ENCODE peak calls at places on chromosomes 16 and 17, in seven cellular contexts. L, E, D, A, U, P and X are unnamed samples.
A peak's percentile ranks its signal among the peaks of the same experiment; 100 is the strongest.

GRCh38 chr17:53490447-53490968 is 332.2 kb upstream of the KIF2B start:
- DNase-seq in L (no peak), E (no peak), D (no peak), A (no peak), U (no peak), P (no peak), X (no peak)

GRCh38 chr16:66617010-66617434 is 12.5 kb downstream of the CMTM3 start:
- DNase-seq in L (no peak), E (no peak), D (no peak), A (peak; percentile 61), U (no peak), P (no peak), X (no peak)

GRCh38 chr16:64627781-64628180 is 494.1 kb downstream of the CDH11 start:
- DNase-seq in L (no peak), E (no peak), D (no peak), A (no peak), U (no peak), P (no peak), X (no peak)

GRCh38 chr17:10149573-10150399 is 48.6 kb downstream of the GAS7 start:
- DNase-seq in L (no peak), E (no peak), D (peak; percentile 46), A (no peak), U (no peak), P (peak; percentile 68), X (no peak)

GRCh38 chr17:42287305-42288077 is 807 bp upstream of the STAT5A start:
- DNase-seq in L (peak; percentile 33), E (no peak), D (no peak), A (no peak), U (peak; percentile 41), P (peak; percentile 40), X (no peak)

GRCh38 chr17:76142044-76143041 is 1.3 kb upstream of the FOXJ1 start:
- DNase-seq in L (no peak), E (no peak), D (no peak), A (no peak), U (peak; percentile 50), P (no peak), X (no peak)

GRCh38 chr16:11380836-11381235 is 35.6 kb downstream of the RMI2 start:
- DNase-seq in L (no peak), E (no peak), D (no peak), A (no peak), U (no peak), P (no peak), X (no peak)

GRCh38 chr17:73293480-73293911 is 18.3 kb downstream of the CDC42EP4 start:
- DNase-seq in L (no peak), E (no peak), D (peak; percentile 78), A (no peak), U (peak; percentile 22), P (no peak), X (peak; percentile 90)

GRCh38 chr17:41678907-41679739 is 9.6 kb upstream of the EIF1 start:
- DNase-seq in L (peak; percentile 69), E (no peak), D (no peak), A (no peak), U (no peak), P (peak; percentile 84), X (peak; percentile 36)

GRCh38 chr17:76593338-76593737 is 7.7 kb upstream of the ST6GALNAC2 start:
- DNase-seq in L (no peak), E (no peak), D (peak; percentile 74), A (no peak), U (no peak), P (no peak), X (no peak)

GRCh38 chr16:28984619-28985135 is at the start of gene LAT:
- DNase-seq in L (no peak), E (no peak), D (no peak), A (no peak), U (no peak), P (no peak), X (no peak)

GRCh38 chr17:3532859-3533142 is 24.8 kb downstream of the TRPV3 start:
- DNase-seq in L (no peak), E (no peak), D (no peak), A (no peak), U (no peak), P (no peak), X (no peak)

GRCh38 chr16:19659554-19659953 is 58.5 kb downstream of the KNOP1 start:
- DNase-seq in L (no peak), E (no peak), D (no peak), A (no peak), U (no peak), P (no peak), X (no peak)

GRCh38 chr16:47664653-47665325 is 203.7 kb downstream of the PHKB start:
- DNase-seq in L (no peak), E (no peak), D (no peak), A (peak; percentile 52), U (no peak), P (no peak), X (no peak)
- TF ChIP-seq JUND in L (no peak), E (no peak), D (no peak), A (no peak), U (no peak), P (no peak), X (no peak)

GRCh38 chr17:78454346-78454745 is 75.9 kb downstream of the PGS1 start:
- DNase-seq in L (no peak), E (no peak), D (no peak), A (no peak), U (no peak), P (no peak), X (no peak)
- TF ChIP-seq JUND in L (no peak), E (no peak), D (no peak), A (no peak), U (no peak), P (no peak), X (no peak)

GRCh38 chr17:8013731-8014557 is 11.5 kb downstream of the GUCY2D start:
- DNase-seq in L (no peak), E (no peak), D (no peak), A (no peak), U (no peak), P (no peak), X (no peak)
- TF ChIP-seq JUND in L (no peak), E (no peak), D (no peak), A (no peak), U (no peak), P (no peak), X (no peak)

DNA sequence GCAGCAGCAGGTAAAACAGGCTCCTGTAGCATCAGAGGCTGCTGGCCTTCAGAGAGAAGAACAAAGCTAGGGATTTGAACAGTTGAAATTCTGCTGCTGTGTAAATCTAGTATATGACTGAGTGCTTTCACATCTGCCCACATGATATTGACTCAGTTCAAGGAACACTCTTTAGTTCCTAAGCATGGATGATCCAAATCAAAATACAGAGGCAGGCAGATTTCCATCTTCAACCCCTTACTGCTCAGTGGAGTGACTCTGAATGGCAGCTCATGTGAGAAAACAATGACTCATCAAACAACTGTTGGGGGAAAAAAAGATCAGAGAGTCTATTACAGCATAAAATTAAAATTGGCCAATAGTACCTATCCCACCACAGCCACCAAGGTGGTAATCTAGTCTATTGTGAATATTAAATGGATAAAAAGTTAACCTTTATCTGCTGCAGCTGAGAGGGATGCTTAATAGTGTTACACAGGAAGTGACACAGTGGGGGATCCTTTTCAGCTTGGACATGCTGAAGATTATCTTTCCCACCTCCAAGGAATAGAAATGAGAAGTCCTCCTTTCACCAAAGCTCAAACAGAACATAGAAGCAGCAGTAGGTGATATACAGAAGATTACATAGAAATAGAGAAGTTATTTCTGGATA is 239.8 kb upstream of the ERCC4 start:
- DNase-seq in L (no peak), E (no peak), D (no peak), A (no peak), U (no peak), P (no peak), X (no peak)
- TF ChIP-seq JUND in L (peak; percentile 17), E (no peak), D (no peak), A (no peak), U (no peak), P (no peak), X (no peak)

DNA sequence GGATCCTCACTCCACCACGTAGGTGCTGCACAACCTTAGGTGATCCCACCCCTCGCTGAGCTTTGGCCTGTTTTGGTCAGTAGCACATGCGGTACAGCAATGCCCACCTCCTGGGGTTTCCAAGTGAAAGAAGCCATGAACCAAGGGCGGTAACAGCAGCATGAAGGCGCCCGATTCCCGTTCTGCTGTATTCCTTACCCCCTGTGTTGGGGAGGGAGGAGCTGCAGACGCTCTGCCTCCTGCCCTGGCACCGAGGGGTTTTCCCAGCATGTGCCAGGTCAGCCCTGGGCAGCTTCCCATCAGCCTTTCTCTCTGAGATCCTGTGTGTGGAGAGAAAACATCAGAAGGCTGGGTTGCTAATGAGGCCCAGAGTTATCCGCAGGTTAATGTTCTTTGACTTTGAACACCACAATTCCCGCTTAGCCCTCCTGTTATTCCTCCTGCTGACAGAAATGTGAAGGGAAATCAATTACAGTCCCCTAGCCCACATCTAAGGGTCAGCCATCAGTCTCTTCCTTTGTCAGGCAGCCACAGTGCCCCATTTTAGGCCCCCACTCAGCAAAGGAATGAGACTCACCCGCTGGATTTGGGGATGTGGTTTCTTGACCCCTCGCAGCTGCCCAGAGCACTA is 168.3 kb downstream of the KATNIP start:
- DNase-seq in L (no peak), E (no peak), D (no peak), A (peak; percentile 43), U (no peak), P (no peak), X (no peak)
- TF ChIP-seq JUND in L (no peak), E (no peak), D (no peak), A (no peak), U (no peak), P (no peak), X (no peak)

GRCh38 chr16:4136229-4136813 is 20.1 kb upstream of the ADCY9 start:
- DNase-seq in L (no peak), E (no peak), D (peak; percentile 71), A (no peak), U (no peak), P (no peak), X (peak; percentile 54)
- TF ChIP-seq JUND in L (no peak), E (no peak), D (no peak), A (no peak), U (no peak), P (no peak), X (no peak)

GRCh38 chr17:78359216-78359935 is 501 bp downstream of the SOCS3 start:
- DNase-seq in L (peak; percentile 68), E (peak; percentile 68), D (no peak), A (no peak), U (peak; percentile 90), P (no peak), X (peak; percentile 35)
- TF ChIP-seq JUND in L (no peak), E (no peak), D (no peak), A (no peak), U (no peak), P (no peak), X (no peak)

DNA sequence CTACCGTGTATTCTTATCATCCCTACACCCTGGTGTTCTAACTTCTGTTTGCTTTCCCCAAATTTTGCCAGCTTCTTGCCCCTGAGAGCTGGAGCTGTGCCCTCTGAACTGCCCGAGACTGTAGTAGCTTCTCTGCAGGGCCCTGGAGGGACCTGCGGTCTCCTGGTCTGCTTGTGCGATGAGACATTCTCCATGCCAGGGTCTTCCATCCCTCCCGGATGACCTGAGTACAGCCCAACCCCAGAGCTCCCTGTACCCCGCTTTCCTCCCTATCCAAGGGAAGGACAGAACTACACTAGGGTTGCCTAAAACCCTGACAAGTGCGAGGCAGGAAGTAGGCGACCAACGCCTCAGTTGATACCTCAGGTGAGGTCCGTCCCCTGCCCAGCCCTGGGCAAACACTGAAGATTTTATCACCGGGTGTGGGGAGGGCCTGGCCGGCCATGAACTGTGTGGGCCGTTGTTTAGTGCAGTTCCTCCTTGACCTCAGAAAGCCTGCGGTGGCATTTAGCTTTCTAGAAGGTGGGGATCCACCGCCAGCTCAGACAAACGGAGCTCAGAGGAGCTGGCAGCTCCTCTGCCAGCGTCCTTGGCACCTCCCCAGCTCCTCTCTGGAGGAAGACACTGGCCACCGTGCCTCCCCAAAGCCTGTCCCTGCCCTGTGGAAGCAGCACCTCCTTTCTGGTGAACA is 13.7 kb downstream of the CANT1 start:
- DNase-seq in L (no peak), E (no peak), D (no peak), A (no peak), U (peak; percentile 34), P (no peak), X (peak; percentile 67)
- TF ChIP-seq JUND in L (no peak), E (no peak), D (no peak), A (no peak), U (no peak), P (no peak), X (no peak)